ENCODE peak calls at places on chromosomes 2 and 18, in eight cellular contexts. B, X, R, N, K, L, J and A are unnamed samples.

GRCh38 chr2:63047534-63048281 is 2.9 kb upstream of the OTX1 start:
- DNase-seq in J (no peak), X (no peak), R (no peak), N (no peak), K (peak; percentile 54), B (peak; percentile 48), L (peak; percentile 83), A (no peak)

GRCh38 chr2:240903191-240904060 is 2.7 kb upstream of the CROCC2 start:
- DNase-seq in J (no peak), R (no peak), B (no peak), X (no peak), K (peak; percentile 39), N (no peak), L (peak; percentile 58), A (no peak)

GRCh38 chr2:64608867-64609228 is 44.9 kb downstream of the SERTAD2 start:
- DNase-seq in X (no peak), J (no peak), L (no peak), R (no peak), N (no peak), B (no peak), K (peak; percentile 60), A (no peak)

GRCh38 chr18:62485684-62486083 is 37.1 kb upstream of the ZCCHC2 start:
- DNase-seq in R (peak; percentile 30), N (no peak), B (peak; percentile 98), K (no peak), L (no peak), J (peak; percentile 80), X (peak; percentile 47), A (no peak)

GRCh38 chr18:56748698-56749268 is 97.6 kb downstream of the WDR7 start:
- DNase-seq in R (no peak), X (peak; percentile 11), N (no peak), B (peak; percentile 46), L (no peak), K (no peak), J (no peak), A (peak; percentile 37)

GRCh38 chr2:172100080-172101007 is 2.4 kb downstream of the DLX2 start:
- DNase-seq in N (peak; percentile 16), J (no peak), K (no peak), X (no peak), B (no peak), L (peak; percentile 75), R (no peak), A (no peak)

GRCh38 chr2:157684940-157685466 is 56.3 kb upstream of the ACVR1C start:
- DNase-seq in N (no peak), R (no peak), X (no peak), J (no peak), L (no peak), B (no peak), K (no peak), A (no peak)

GRCh38 chr2:144404621-144405312 is 115.2 kb downstream of the ZEB2 start:
- DNase-seq in X (no peak), B (no peak), L (no peak), J (no peak), K (peak; percentile 67), R (no peak), N (no peak), A (no peak)

GRCh38 chr2:172462393-172463381 is 35.3 kb downstream of the ITGA6 start:
- DNase-seq in K (no peak), N (peak; percentile 81), L (no peak), X (no peak), B (peak; percentile 58), R (no peak), J (no peak), A (peak; percentile 97)

GRCh38 chr18:7062236-7062635 is 55.4 kb downstream of the LAMA1 start:
- DNase-seq in L (no peak), X (no peak), B (no peak), N (no peak), J (no peak), K (no peak), R (no peak), A (no peak)

GRCh38 chr18:26135563-26135962 is 1.9 kb downstream of the PSMA8 start:
- DNase-seq in J (no peak), K (no peak), N (no peak), R (no peak), B (no peak), L (no peak), X (no peak), A (no peak)

GRCh38 chr18:26133652-26134051 is at the start of gene PSMA8:
- DNase-seq in K (no peak), L (peak; percentile 86), R (no peak), X (no peak), J (no peak), N (peak; percentile 64), B (no peak), A (peak; percentile 82)

GRCh38 chr18:26134110-26134509 is 441 bp downstream of the PSMA8 start:
- DNase-seq in J (no peak), N (no peak), K (no peak), R (no peak), X (no peak), L (no peak), B (no peak), A (peak; percentile 45)
- H3K4me3 ChIP-seq in J (no peak overlapping the region), N (peak overlapping the region; percentile 15), K (no peak overlapping the region), R (no peak overlapping the region), X (no peak overlapping the region), L (peak overlapping the region; percentile 10), B (no peak overlapping the region), A (peak overlapping the region; percentile 69)

GRCh38 chr2:136135462-136135861 is 17.5 kb upstream of the CXCR4 start:
- DNase-seq in K (no peak), B (no peak), X (no peak), J (no peak), R (no peak), L (no peak), N (no peak), A (no peak)
- H3K4me3 ChIP-seq in K (no peak overlapping the region), B (no peak overlapping the region), X (no peak overlapping the region), J (no peak overlapping the region), R (no peak overlapping the region), L (no peak overlapping the region), N (peak overlapping the region; percentile 35), A (peak overlapping the region; percentile 34)

GRCh38 chr2:236166157-236166780 is 1.9 kb downstream of the GBX2 start:
- DNase-seq in L (peak; percentile 75), B (no peak), R (no peak), X (no peak), J (no peak), K (no peak), N (no peak), A (no peak)

GRCh38 chr2:236168110-236169067 is at the start of gene GBX2:
- DNase-seq in B (peak; percentile 81), R (no peak), N (no peak), L (peak; percentile 60), J (no peak), K (peak; percentile 69), X (no peak), A (no peak)

GRCh38 chr2:236169151-236169721 is 1.1 kb upstream of the GBX2 start:
- DNase-seq in B (no peak), N (no peak), R (no peak), L (peak; percentile 37), K (no peak), X (no peak), J (no peak), A (no peak)

GRCh38 chr2:236166781-236167296 is 1.3 kb downstream of the GBX2 start:
- DNase-seq in B (no peak), X (no peak), K (no peak), J (no peak), N (no peak), R (no peak), L (no peak), A (no peak)

GRCh38 chr2:236167297-236168109 is 683 bp downstream of the GBX2 start:
- DNase-seq in B (peak; percentile 65), N (no peak), R (no peak), J (no peak), X (no peak), L (peak; percentile 71), K (no peak), A (no peak)
- H3K4me3 ChIP-seq in B (no peak overlapping the region), N (no peak overlapping the region), R (peak overlapping the region; percentile 13), J (peak overlapping the region; percentile 62), X (peak overlapping the region; percentile 2), L (peak overlapping the region; percentile 24), K (peak overlapping the region; percentile 62), A (no peak overlapping the region)

DNA sequence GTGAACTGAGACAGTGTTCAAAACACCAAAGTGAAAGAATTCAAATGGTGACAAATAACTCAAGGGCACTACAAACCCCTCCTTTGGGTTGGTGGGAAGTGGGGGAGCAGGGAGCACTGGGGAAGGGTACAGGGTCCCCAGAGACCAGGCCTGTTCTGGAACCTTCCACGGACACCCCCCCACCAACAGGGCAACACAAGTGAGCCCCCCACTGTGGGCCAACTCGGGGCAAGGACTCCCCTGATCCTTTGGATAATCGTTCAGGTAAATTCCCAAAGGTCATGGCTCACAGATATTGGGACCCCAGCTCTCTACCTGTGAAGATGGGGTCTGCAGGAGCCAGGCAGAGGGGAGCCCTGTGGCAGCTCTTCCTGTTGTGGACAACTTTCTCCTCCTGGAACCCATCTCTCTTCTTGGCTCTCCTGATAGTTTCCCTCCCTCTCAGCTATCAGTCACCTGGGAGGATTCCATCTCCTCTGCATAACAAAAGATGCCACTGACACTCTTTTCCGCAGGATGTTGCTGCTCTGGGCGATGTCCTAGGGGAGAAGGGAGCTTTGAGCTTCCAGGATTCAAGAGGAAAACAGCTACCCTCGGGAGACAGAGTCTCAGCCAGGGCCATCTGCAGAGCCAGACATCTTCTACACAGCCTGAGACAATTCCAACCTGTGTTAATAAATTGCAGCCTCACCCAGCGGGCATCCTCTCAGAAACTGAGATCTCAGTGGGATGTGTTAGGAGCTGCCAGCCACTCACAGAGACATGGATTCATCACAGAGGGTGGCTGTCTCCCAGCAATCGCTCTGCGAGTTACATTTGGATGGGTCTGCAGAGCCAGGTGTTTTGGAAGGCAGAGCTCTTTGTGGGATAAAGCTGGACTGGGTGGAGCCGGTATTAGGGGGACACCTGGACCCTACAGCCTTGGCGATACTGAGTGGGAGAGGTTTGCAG is 35.4 kb downstream of the MBP start:
- DNase-seq in L (no peak), B (no peak), N (no peak), K (no peak), X (no peak), J (no peak), R (no peak), A (no peak)
- H3K4me3 ChIP-seq in L (no peak overlapping the region), B (no peak overlapping the region), N (no peak overlapping the region), K (no peak overlapping the region), X (no peak overlapping the region), J (no peak overlapping the region), R (no peak overlapping the region), A (no peak overlapping the region)

GRCh38 chr2:202154613-202155281 is 81.7 kb downstream of the KIAA2012 start:
- DNase-seq in B (no peak), K (no peak), N (no peak), X (no peak), J (no peak), R (no peak), L (no peak), A (no peak)
- H3K4me3 ChIP-seq in B (no peak overlapping the region), K (no peak overlapping the region), N (no peak overlapping the region), X (no peak overlapping the region), J (no peak overlapping the region), R (no peak overlapping the region), L (no peak overlapping the region), A (no peak overlapping the region)